ENCODE peak calls at places on chromosomes 6 and 20, in five cellular contexts. One of them, this sample, is unnamed.

GRCh38 chr6:150749091-150749670 is 116.3 kb upstream of the MTHFD1L start:
- DNase-seq in IMR-90: no peak
- DNase-seq in H9: no peak
- DNase-seq in mesenchymal stem cell: no peak
- DNase-seq in mesendoderm: no peak
- DNase-seq in this sample: no peak

GRCh38 chr6:136786708-136787107 is 5.6 kb downstream of the MAP3K5 start:
- DNase-seq in IMR-90: no peak
- DNase-seq in H9: no peak
- DNase-seq in mesenchymal stem cell: no peak
- DNase-seq in mesendoderm: no peak
- DNase-seq in this sample: no peak

GRCh38 chr6:111427341-111428116 is 55.5 kb downstream of the REV3L start:
- DNase-seq in IMR-90: peak; percentile 85
- DNase-seq in H9: no peak
- DNase-seq in mesenchymal stem cell: peak; percentile 91
- DNase-seq in mesendoderm: no peak
- DNase-seq in this sample: no peak

GRCh38 chr6:4281341-4282293 is 146.2 kb upstream of the ECI2 start:
- DNase-seq in IMR-90: peak; percentile 62
- DNase-seq in H9: peak; percentile 69
- DNase-seq in mesenchymal stem cell: peak; percentile 38
- DNase-seq in mesendoderm: peak; percentile 67
- DNase-seq in this sample: peak; percentile 11

GRCh38 chr20:33353013-33353402 is 48.3 kb downstream of the CDK5RAP1 start:
- DNase-seq in IMR-90: no peak
- DNase-seq in H9: no peak
- DNase-seq in mesenchymal stem cell: no peak
- DNase-seq in mesendoderm: no peak
- DNase-seq in this sample: no peak

GRCh38 chr6:139490482-139490881 is 116.0 kb upstream of the CITED2 start:
- DNase-seq in IMR-90: peak; percentile 58
- DNase-seq in H9: no peak
- DNase-seq in mesenchymal stem cell: no peak
- DNase-seq in mesendoderm: no peak
- DNase-seq in this sample: no peak

GRCh38 chr6:57134954-57135353 is 37.2 kb upstream of the BAG2 start:
- DNase-seq in IMR-90: no peak
- DNase-seq in H9: no peak
- DNase-seq in mesenchymal stem cell: no peak
- DNase-seq in mesendoderm: no peak
- DNase-seq in this sample: no peak

GRCh38 chr20:53980101-53980500 is 90.3 kb downstream of the BCAS1 start:
- DNase-seq in IMR-90: no peak
- DNase-seq in H9: no peak
- DNase-seq in mesenchymal stem cell: no peak
- DNase-seq in mesendoderm: no peak
- DNase-seq in this sample: no peak

GRCh38 chr6:48881551-48881950 is 581.5 kb downstream of the MMUT start:
- DNase-seq in IMR-90: no peak
- DNase-seq in H9: no peak
- DNase-seq in mesenchymal stem cell: peak; percentile 24
- DNase-seq in mesendoderm: no peak
- DNase-seq in this sample: no peak

GRCh38 chr20:40768105-40768504 is 79.1 kb upstream of the MAFB start:
- DNase-seq in IMR-90: no peak
- DNase-seq in H9: peak; percentile 4
- DNase-seq in mesenchymal stem cell: no peak
- DNase-seq in mesendoderm: no peak
- DNase-seq in this sample: no peak

GRCh38 chr6:116215414-116215813 is 38.5 kb downstream of the TSPYL4 start:
- DNase-seq in IMR-90: peak; percentile 11
- DNase-seq in H9: no peak
- DNase-seq in mesenchymal stem cell: no peak
- DNase-seq in mesendoderm: no peak
- DNase-seq in this sample: no peak

GRCh38 chr6:169669147-169669546 is 32.7 kb downstream of the WDR27 start:
- DNase-seq in IMR-90: no peak
- DNase-seq in H9: no peak
- DNase-seq in mesenchymal stem cell: no peak
- DNase-seq in mesendoderm: no peak
- DNase-seq in this sample: no peak

GRCh38 chr20:7124120-7124519 is 356.6 kb downstream of the BMP2 start:
- DNase-seq in IMR-90: no peak
- DNase-seq in H9: no peak
- DNase-seq in mesenchymal stem cell: no peak
- DNase-seq in mesendoderm: no peak
- DNase-seq in this sample: no peak

GRCh38 chr20:35145141-35145564 is 2.0 kb downstream of the EDEM2 start:
- DNase-seq in IMR-90: peak; percentile 72
- DNase-seq in H9: no peak
- DNase-seq in mesenchymal stem cell: peak; percentile 72
- DNase-seq in mesendoderm: peak; percentile 69
- DNase-seq in this sample: no peak

GRCh38 chr6:11974089-11974488 is 38.0 kb upstream of the HIVEP1 start:
- DNase-seq in IMR-90: peak; percentile 71
- DNase-seq in H9: no peak
- DNase-seq in mesenchymal stem cell: no peak
- DNase-seq in mesendoderm: no peak
- DNase-seq in this sample: no peak

GRCh38 chr6:22667855-22668254 is 98.5 kb downstream of the HDGFL1 start:
- DNase-seq in IMR-90: no peak
- DNase-seq in H9: no peak
- DNase-seq in mesenchymal stem cell: no peak
- DNase-seq in mesendoderm: no peak
- DNase-seq in this sample: no peak

GRCh38 chr6:19866900-19867627 is 29.9 kb downstream of the ID4 start:
- DNase-seq in IMR-90: peak; percentile 55
- DNase-seq in H9: no peak
- DNase-seq in mesenchymal stem cell: peak; percentile 64
- DNase-seq in mesendoderm: peak; percentile 33
- DNase-seq in this sample: no peak

GRCh38 chr6:39948156-39948850 is 14.0 kb upstream of the MOCS1 start:
- DNase-seq in IMR-90: no peak
- DNase-seq in H9: no peak
- DNase-seq in mesenchymal stem cell: no peak
- DNase-seq in mesendoderm: peak; percentile 33
- DNase-seq in this sample: no peak

GRCh38 chr6:158722176-158722729 is 72.4 kb downstream of the SYTL3 start:
- DNase-seq in IMR-90: no peak
- DNase-seq in H9: no peak
- DNase-seq in mesenchymal stem cell: no peak
- DNase-seq in mesendoderm: no peak
- DNase-seq in this sample: no peak

GRCh38 chr6:154503576-154504501 is 6.6 kb downstream of the CNKSR3 start:
- DNase-seq in IMR-90: no peak
- DNase-seq in H9: no peak
- DNase-seq in mesenchymal stem cell: no peak
- DNase-seq in mesendoderm: no peak
- DNase-seq in this sample: no peak

GRCh38 chr20:25117961-25118360 is 36.0 kb upstream of the VSX1 start:
- DNase-seq in IMR-90: no peak
- DNase-seq in H9: no peak
- DNase-seq in mesenchymal stem cell: no peak
- DNase-seq in mesendoderm: no peak
- DNase-seq in this sample: no peak

GRCh38 chr6:49110876-49111275 is 352.2 kb downstream of the MMUT start:
- DNase-seq in IMR-90: no peak
- DNase-seq in H9: no peak
- DNase-seq in mesenchymal stem cell: no peak
- DNase-seq in mesendoderm: no peak
- DNase-seq in this sample: no peak

GRCh38 chr6:111765681-111766523 is 107.3 kb downstream of the FYN start:
- DNase-seq in IMR-90: peak; percentile 54
- DNase-seq in H9: no peak
- DNase-seq in mesenchymal stem cell: no peak
- DNase-seq in mesendoderm: no peak
- DNase-seq in this sample: no peak

GRCh38 chr20:33862709-33863403 is 51.7 kb downstream of the CHMP4B start:
- DNase-seq in IMR-90: peak; percentile 78
- DNase-seq in H9: peak; percentile 86
- DNase-seq in mesenchymal stem cell: peak; percentile 70
- DNase-seq in mesendoderm: peak; percentile 94
- DNase-seq in this sample: peak; percentile 59

GRCh38 chr6:119283979-119284545 is 65.5 kb downstream of the MAN1A1 start:
- DNase-seq in IMR-90: no peak
- DNase-seq in H9: no peak
- DNase-seq in mesenchymal stem cell: no peak
- DNase-seq in mesendoderm: no peak
- DNase-seq in this sample: no peak

GRCh38 chr20:6780414-6780813 is 12.9 kb downstream of the BMP2 start:
- DNase-seq in IMR-90: no peak
- DNase-seq in H9: no peak
- DNase-seq in mesenchymal stem cell: no peak
- DNase-seq in mesendoderm: no peak
- DNase-seq in this sample: no peak

GRCh38 chr6:148885154-148885870 is 138.5 kb downstream of the UST start:
- DNase-seq in IMR-90: peak; percentile 91
- DNase-seq in H9: no peak
- DNase-seq in mesenchymal stem cell: peak; percentile 95
- DNase-seq in mesendoderm: no peak
- DNase-seq in this sample: no peak

GRCh38 chr20:9515761-9516657 is 1.6 kb downstream of the LAMP5 start:
- DNase-seq in IMR-90: no peak
- DNase-seq in H9: peak; percentile 60
- DNase-seq in mesenchymal stem cell: no peak
- DNase-seq in mesendoderm: peak; percentile 59
- DNase-seq in this sample: no peak

GRCh38 chr20:15814903-15815302 is 758.3 kb downstream of the KIF16B start:
- DNase-seq in IMR-90: no peak
- DNase-seq in H9: no peak
- DNase-seq in mesenchymal stem cell: no peak
- DNase-seq in mesendoderm: no peak
- DNase-seq in this sample: no peak

DNA sequence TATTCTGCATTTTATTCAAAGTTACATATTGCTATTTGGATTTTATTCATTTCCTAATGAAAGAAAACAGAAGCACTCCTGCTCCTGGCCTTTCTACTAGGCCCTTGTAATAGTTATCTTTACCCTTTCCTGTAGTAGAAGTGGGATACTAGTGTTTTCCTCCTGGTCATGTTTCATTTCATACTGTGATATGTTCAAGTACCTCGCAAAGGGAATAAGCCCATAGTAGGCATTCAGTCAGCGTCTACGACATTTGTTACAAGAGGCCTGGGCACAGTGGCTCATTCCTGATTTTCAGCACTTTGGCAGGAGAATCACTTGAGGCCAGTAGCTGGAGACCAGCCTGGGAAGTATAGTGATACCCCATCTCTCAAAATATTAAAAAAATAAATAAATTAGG is 154.1 kb downstream of the ARID1B start:
- DNase-seq in IMR-90: no peak
- DNase-seq in H9: no peak
- DNase-seq in mesenchymal stem cell: no peak
- DNase-seq in mesendoderm: no peak
- DNase-seq in this sample: no peak
- H3K9ac ChIP-seq in IMR-90: no peak overlapping the region
- H3K9ac ChIP-seq in H9: no peak overlapping the region
- H3K9ac ChIP-seq in mesenchymal stem cell: no peak overlapping the region
- H3K9ac ChIP-seq in mesendoderm: no peak overlapping the region
- H3K9ac ChIP-seq in this sample: no peak overlapping the region

GRCh38 chr20:31573555-31574295 is 31.4 kb upstream of the ID1 start:
- DNase-seq in IMR-90: no peak
- DNase-seq in H9: no peak
- DNase-seq in mesenchymal stem cell: peak; percentile 47
- DNase-seq in mesendoderm: no peak
- DNase-seq in this sample: no peak

GRCh38 chr20:31570021-31570463 is 35.0 kb upstream of the ID1 start:
- DNase-seq in IMR-90: no peak
- DNase-seq in H9: no peak
- DNase-seq in mesenchymal stem cell: no peak
- DNase-seq in mesendoderm: no peak
- DNase-seq in this sample: no peak

GRCh38 chr20:31572701-31573554 is 32.2 kb upstream of the ID1 start:
- DNase-seq in IMR-90: peak; percentile 98
- DNase-seq in H9: peak; percentile 98
- DNase-seq in mesenchymal stem cell: peak; percentile 100
- DNase-seq in mesendoderm: peak; percentile 100
- DNase-seq in this sample: peak; percentile 91

GRCh38 chr20:31570735-31571617 is 34.1 kb upstream of the ID1 start:
- DNase-seq in IMR-90: no peak
- DNase-seq in H9: no peak
- DNase-seq in mesenchymal stem cell: no peak
- DNase-seq in mesendoderm: no peak
- DNase-seq in this sample: no peak

GRCh38 chr20:31572042-31572700 is 32.9 kb upstream of the ID1 start:
- DNase-seq in IMR-90: no peak
- DNase-seq in H9: no peak
- DNase-seq in mesenchymal stem cell: no peak
- DNase-seq in mesendoderm: no peak
- DNase-seq in this sample: no peak
- H2BK5ac ChIP-seq in IMR-90: peak overlapping the region; percentile 96
- H2BK5ac ChIP-seq in H9: no peak overlapping the region
- H2BK5ac ChIP-seq in mesenchymal stem cell: peak overlapping the region; percentile 74
- H2BK5ac ChIP-seq in mesendoderm: peak overlapping the region; percentile 98
- H2BK5ac ChIP-seq in this sample: peak overlapping the region; percentile 85

DNA sequence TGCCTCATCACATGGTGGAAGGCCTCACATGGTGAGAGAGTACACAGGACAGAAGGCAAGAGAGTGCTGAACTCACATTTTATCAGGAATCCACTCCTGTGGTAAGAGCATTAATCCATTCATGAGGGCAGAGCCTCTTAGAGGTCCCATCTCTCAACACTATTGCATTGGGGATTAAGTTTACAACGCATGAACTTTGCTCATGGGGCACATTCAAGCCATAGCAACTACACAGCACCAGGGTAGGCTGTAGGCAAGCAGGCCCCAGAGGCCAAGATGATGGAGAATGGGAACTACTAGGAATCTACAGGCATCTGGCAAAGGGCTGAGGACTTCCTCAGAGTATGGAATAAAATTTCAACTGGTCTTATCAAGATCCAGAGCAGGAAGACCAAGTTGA is 10.0 kb upstream of the TGIF2 start:
- DNase-seq in IMR-90: no peak
- DNase-seq in H9: no peak
- DNase-seq in mesenchymal stem cell: no peak
- DNase-seq in mesendoderm: no peak
- DNase-seq in this sample: no peak
- H2BK120ac ChIP-seq in IMR-90: no peak overlapping the region
- H2BK120ac ChIP-seq in H9: no peak overlapping the region
- H2BK120ac ChIP-seq in mesenchymal stem cell: no peak overlapping the region
- H2BK120ac ChIP-seq in mesendoderm: no peak overlapping the region
- H2BK120ac ChIP-seq in this sample: no peak overlapping the region

GRCh38 chr6:29627762-29628418 is 5.1 kb downstream of the GABBR1 start:
- DNase-seq in IMR-90: peak; percentile 86
- DNase-seq in H9: peak; percentile 94
- DNase-seq in mesenchymal stem cell: peak; percentile 91
- DNase-seq in mesendoderm: peak; percentile 96
- DNase-seq in this sample: peak; percentile 86

GRCh38 chr6:29624520-29624961 is 8.4 kb downstream of the GABBR1 start:
- DNase-seq in IMR-90: no peak
- DNase-seq in H9: peak; percentile 45
- DNase-seq in mesenchymal stem cell: no peak
- DNase-seq in mesendoderm: peak; percentile 86
- DNase-seq in this sample: no peak

GRCh38 chr6:29626948-29627761 is 5.8 kb downstream of the GABBR1 start:
- DNase-seq in IMR-90: no peak
- DNase-seq in H9: no peak
- DNase-seq in mesenchymal stem cell: no peak
- DNase-seq in mesendoderm: peak; percentile 39
- DNase-seq in this sample: no peak

GRCh38 chr6:29628419-29629281 is 4.3 kb downstream of the GABBR1 start:
- DNase-seq in IMR-90: peak; percentile 73
- DNase-seq in H9: peak; percentile 95
- DNase-seq in mesenchymal stem cell: peak; percentile 86
- DNase-seq in mesendoderm: peak; percentile 97
- DNase-seq in this sample: peak; percentile 78

GRCh38 chr6:29625337-29625930 is 7.5 kb downstream of the GABBR1 start:
- DNase-seq in IMR-90: no peak
- DNase-seq in H9: no peak
- DNase-seq in mesenchymal stem cell: no peak
- DNase-seq in mesendoderm: peak; percentile 76
- DNase-seq in this sample: no peak
- H3K9ac ChIP-seq in IMR-90: no peak overlapping the region
- H3K9ac ChIP-seq in H9: peak overlapping the region; percentile 17
- H3K9ac ChIP-seq in mesenchymal stem cell: no peak overlapping the region
- H3K9ac ChIP-seq in mesendoderm: peak overlapping the region; percentile 89
- H3K9ac ChIP-seq in this sample: no peak overlapping the region

This sample was measured in neuronal stem cell.